ENCODE peak calls at places on chromosomes 2 and 18, in seven cellular contexts. O, N, H, D, Q, X and M are unnamed samples.

GRCh38 chr18:79962835-79963657 is 1.4 kb upstream of the HSBP1L1 start:
- DNase-seq in O (no peak), N (no peak), H (no peak), D (no peak), Q (no peak), X (no peak), M (no peak)

GRCh38 chr2:46239175-46239846 is 57.9 kb upstream of the EPAS1 start:
- DNase-seq in O (no peak), N (no peak), H (peak), D (no peak), Q (no peak), X (no peak), M (no peak)

GRCh38 chr18:28175930-28176673 is 828 bp downstream of the CDH2 start:
- DNase-seq in O (peak), N (no peak), H (no peak), D (no peak), Q (peak), X (peak), M (no peak)

GRCh38 chr2:177129610-177130009 is 83.0 kb upstream of the HNRNPA3 start:
- DNase-seq in O (no peak), N (no peak), H (no peak), D (no peak), Q (no peak), X (no peak), M (no peak)

GRCh38 chr18:63356272-63356896 is 10.6 kb downstream of the KDSR start:
- DNase-seq in O (no peak), N (no peak), H (no peak), D (no peak), Q (no peak), X (no peak), M (no peak)

GRCh38 chr18:48786621-48787522 is 163.9 kb downstream of the SMAD7 start:
- DNase-seq in O (no peak), N (no peak), H (peak), D (peak), Q (no peak), X (no peak), M (no peak)

GRCh38 chr2:155643056-155643775 is 689.3 kb downstream of the NR4A2 start:
- DNase-seq in O (no peak), N (no peak), H (no peak), D (no peak), Q (no peak), X (no peak), M (no peak)

GRCh38 chr2:219658447-219658846 is 31.0 kb downstream of the SLC4A3 start:
- DNase-seq in O (peak), N (no peak), H (no peak), D (no peak), Q (peak), X (no peak), M (no peak)

GRCh38 chr2:147100406-147101035 is 744.3 kb upstream of the ACVR2A start:
- DNase-seq in O (peak), N (no peak), H (no peak), D (no peak), Q (peak), X (no peak), M (no peak)

GRCh38 chr18:80148316-80149199 is 39.5 kb downstream of the ADNP2 start:
- DNase-seq in O (no peak), N (no peak), H (peak), D (no peak), Q (peak), X (no peak), M (no peak)

GRCh38 chr18:13223341-13224148 is 5.0 kb downstream of the LDLRAD4 start:
- DNase-seq in O (no peak), N (no peak), H (no peak), D (peak), Q (no peak), X (no peak), M (no peak)

GRCh38 chr2:218745559-218746469 is 35.2 kb downstream of the TTLL4 start:
- DNase-seq in O (peak), N (no peak), H (no peak), D (peak), Q (peak), X (no peak), M (no peak)

GRCh38 chr2:27860111-27860510 is 30.1 kb downstream of the RBKS start:
- DNase-seq in O (peak), N (no peak), H (no peak), D (no peak), Q (peak), X (peak), M (no peak)

GRCh38 chr2:20424300-20425290 is 22.3 kb upstream of the RHOB start:
- DNase-seq in O (peak), N (no peak), H (peak), D (no peak), Q (peak), X (peak), M (peak)

GRCh38 chr2:241905716-241906376 is 36.3 kb downstream of the RTP5 start:
- DNase-seq in O (no peak), N (no peak), H (no peak), D (no peak), Q (no peak), X (no peak), M (no peak)

GRCh38 chr18:48645427-48646002 is 106.7 kb downstream of the CTIF start:
- DNase-seq in O (no peak), N (peak), H (no peak), D (no peak), Q (no peak), X (no peak), M (no peak)

GRCh38 chr2:218039171-218039570 is 29.9 kb upstream of the RUFY4 start:
- DNase-seq in O (peak), N (no peak), H (no peak), D (no peak), Q (no peak), X (no peak), M (no peak)

GRCh38 chr2:9002637-9003365 is 683 bp downstream of the MBOAT2 start:
- DNase-seq in O (peak), N (peak), H (peak), D (no peak), Q (peak), X (peak), M (no peak)

GRCh38 chr2:230640540-230641011 is 72.1 kb upstream of the CAB39 start:
- DNase-seq in O (peak), N (no peak), H (no peak), D (no peak), Q (peak), X (no peak), M (no peak)

GRCh38 chr2:11687736-11688135 is 17.7 kb upstream of the NTSR2 start:
- DNase-seq in O (no peak), N (no peak), H (no peak), D (peak), Q (no peak), X (no peak), M (no peak)

GRCh38 chr2:157751462-157752058 is 122.9 kb upstream of the ACVR1C start:
- DNase-seq in O (peak), N (no peak), H (no peak), D (peak), Q (peak), X (no peak), M (no peak)

GRCh38 chr2:123720760-123721159 is 304.3 kb upstream of the CNTNAP5 start:
- DNase-seq in O (no peak), N (no peak), H (no peak), D (no peak), Q (no peak), X (no peak), M (no peak)

GRCh38 chr18:48459016-48459415 is 49.8 kb upstream of the ZBTB7C start:
- DNase-seq in O (no peak), N (no peak), H (no peak), D (no peak), Q (no peak), X (peak), M (no peak)

GRCh38 chr2:161239416-161240109 is 68.7 kb upstream of the PSMD14 start:
- DNase-seq in O (no peak), N (no peak), H (peak), D (no peak), Q (no peak), X (no peak), M (no peak)

GRCh38 chr18:63320690-63321265 is 1.2 kb upstream of the BCL2 start:
- DNase-seq in O (peak), N (peak), H (peak), D (peak), Q (peak), X (peak), M (no peak)

GRCh38 chr2:191169456-191170300 is 18.9 kb upstream of the STAT4 start:
- DNase-seq in O (no peak), N (no peak), H (no peak), D (no peak), Q (no peak), X (no peak), M (no peak)
- H3K4me3 ChIP-seq in O (no peak), N (no peak), H (no peak), D (no peak), Q (no peak), X (no peak), M (no peak)

GRCh38 chr2:149387411-149387810 is 57.0 kb downstream of the LYPD6 start:
- DNase-seq in O (no peak), N (no peak), H (no peak), D (no peak), Q (no peak), X (no peak), M (no peak)

GRCh38 chr2:149389506-149390167 is 59.2 kb downstream of the LYPD6 start:
- DNase-seq in O (no peak), N (no peak), H (no peak), D (no peak), Q (no peak), X (no peak), M (no peak)

GRCh38 chr2:149393647-149394046 is 63.3 kb downstream of the LYPD6 start:
- DNase-seq in O (no peak), N (no peak), H (no peak), D (no peak), Q (no peak), X (no peak), M (no peak)

GRCh38 chr2:149383340-149383739 is 53.0 kb downstream of the LYPD6 start:
- DNase-seq in O (peak), N (no peak), H (no peak), D (no peak), Q (peak), X (no peak), M (peak)

GRCh38 chr2:149388120-149388816 is 57.9 kb downstream of the LYPD6 start:
- DNase-seq in O (no peak), N (no peak), H (no peak), D (no peak), Q (peak), X (no peak), M (no peak)
- TF ChIP-seq CTCF in O (peak), N (no peak), H (no peak), D (no peak), Q (no peak), X (peak), M (no peak)

DNA sequence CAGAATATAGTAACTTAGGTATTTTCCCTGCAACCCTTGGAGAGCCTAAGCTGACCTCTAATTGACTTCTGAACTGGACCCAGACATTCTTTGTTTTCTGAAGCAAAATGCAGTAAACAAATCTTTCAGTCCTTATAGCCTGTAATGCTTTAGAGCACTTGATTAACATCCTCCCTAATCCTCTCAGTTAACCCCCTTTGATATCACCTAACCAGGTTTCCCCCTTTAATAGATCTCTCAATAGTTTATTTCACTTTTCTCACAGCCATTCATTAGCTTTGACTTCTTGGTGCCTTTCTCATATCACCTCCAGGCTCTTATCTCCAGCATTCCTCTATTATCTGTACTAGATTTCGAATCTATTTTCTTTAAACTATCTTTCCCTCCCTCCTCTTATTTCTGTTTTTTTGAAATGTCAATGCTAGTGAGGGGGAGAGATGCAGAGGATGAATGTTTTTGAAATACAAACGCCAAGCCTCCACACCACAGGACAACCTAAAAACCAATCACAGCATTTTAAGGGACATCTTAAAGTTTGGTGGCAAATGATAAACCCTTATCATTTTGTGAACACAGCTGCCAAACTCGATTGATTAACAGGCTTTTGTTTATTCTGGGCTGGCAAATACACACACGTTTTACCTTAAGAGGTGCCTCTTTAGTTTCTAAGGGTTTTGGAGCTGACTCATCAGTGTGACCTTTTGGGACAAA is 4.6 kb upstream of the MEIS1 start:
- DNase-seq in O (no peak), N (no peak), H (no peak), D (no peak), Q (no peak), X (no peak), M (no peak)
- H3K4me3 ChIP-seq in O (no peak), N (no peak), H (no peak), D (no peak), Q (no peak), X (no peak), M (no peak)

GRCh38 chr2:165083326-165083725 is 120.5 kb downstream of the SCN3A start:
- DNase-seq in O (no peak), N (no peak), H (no peak), D (no peak), Q (no peak), X (no peak), M (no peak)

GRCh38 chr2:165086337-165086736 is 117.5 kb downstream of the SCN3A start:
- DNase-seq in O (no peak), N (no peak), H (no peak), D (no peak), Q (no peak), X (no peak), M (no peak)

GRCh38 chr2:165082479-165082878 is 121.4 kb downstream of the SCN3A start:
- DNase-seq in O (no peak), N (no peak), H (no peak), D (no peak), Q (no peak), X (no peak), M (no peak)

DNA sequence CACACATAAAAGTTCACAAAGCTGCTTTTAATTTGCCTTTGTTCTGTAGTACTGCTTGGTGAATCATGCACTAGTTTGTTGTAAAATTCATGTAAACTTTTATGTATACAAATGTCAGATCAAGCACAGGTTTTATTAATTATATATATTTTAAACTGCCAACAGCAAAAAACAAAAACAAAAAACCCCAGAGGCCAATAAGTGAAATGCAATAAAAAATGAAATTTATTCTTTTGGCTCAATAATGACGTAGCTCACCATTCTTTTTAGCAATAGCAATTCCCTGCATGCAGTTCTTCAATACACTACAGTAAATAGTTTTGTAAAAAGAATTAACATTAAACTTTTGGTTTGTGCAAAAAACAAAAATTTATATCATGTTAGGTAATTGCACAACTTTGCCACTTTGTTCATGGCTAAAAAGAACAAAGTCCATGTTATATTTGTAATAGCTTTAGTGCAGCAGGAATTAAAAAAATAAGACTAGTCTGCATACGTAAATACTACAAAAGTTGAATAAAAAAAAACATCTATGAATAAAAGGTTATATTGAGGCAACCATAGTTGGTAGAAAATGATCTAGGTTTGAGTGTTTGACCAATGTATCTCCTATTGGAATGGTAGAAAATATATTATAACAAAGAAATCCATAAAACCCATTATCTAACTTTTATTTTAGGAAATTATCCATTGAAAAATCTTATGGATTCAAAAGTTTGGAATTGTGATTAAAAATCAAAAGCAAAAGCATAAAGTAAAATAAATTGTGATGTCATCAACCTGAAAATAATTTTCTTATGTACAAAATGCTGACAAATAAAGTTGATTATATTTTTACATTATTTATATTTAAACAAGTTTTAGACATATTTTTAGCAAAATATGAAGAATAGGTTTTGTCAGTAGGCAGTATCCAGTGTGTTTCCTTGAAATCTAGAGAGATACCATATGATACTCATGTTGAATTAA is 115.6 kb downstream of the SCN3A start:
- DNase-seq in O (no peak), N (no peak), H (no peak), D (no peak), Q (no peak), X (no peak), M (peak)
- TF ChIP-seq CTCF in O (no peak), N (no peak), H (no peak), D (no peak), Q (no peak), X (no peak), M (no peak)

DNA sequence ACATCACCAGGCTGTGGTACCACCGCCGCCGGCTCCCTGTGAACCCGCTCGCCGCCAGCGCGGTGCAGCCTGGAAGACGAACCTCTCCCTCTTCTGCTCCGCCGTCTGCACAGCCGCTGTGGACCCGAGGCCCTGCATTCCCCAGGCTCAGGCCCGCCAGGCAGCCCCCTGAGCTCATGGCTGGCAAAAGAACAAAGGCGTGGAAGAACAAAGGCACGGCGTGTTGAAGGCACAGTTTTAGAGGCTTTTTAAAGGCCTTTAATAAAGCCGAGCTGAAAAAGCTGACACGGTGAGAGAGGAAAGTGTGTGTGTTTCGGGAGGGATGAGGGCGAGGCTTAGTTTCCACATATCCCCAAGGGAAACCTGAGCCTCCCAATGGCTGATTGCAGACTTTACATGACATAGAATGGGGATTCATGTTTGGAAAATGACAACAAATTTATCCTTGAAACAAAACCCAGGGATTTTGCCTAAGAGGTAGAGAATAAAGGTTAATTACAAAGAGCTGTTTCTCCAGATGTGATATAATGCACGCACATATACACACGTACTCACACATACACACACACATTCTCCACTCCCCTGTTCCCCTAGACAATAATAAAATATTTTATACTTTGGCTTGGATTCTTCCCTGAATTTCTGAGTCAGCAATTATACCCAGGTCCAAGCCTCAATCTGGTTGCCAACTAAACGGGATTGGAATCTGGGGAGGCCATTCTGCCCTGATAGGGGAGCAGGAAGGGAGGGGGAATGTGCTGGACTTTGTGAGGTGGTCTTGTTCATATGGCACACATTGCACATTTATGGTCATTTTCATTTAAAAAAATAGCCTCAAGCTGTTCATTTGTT is 39.7 kb downstream of the RFX8 start:
- DNase-seq in O (peak), N (peak), H (no peak), D (no peak), Q (peak), X (peak), M (peak)
- H3K4me3 ChIP-seq in O (no peak), N (no peak), H (no peak), D (no peak), Q (no peak), X (no peak), M (peak)